ENCODE peak calls at places on chromosomes 3 and 15, in ten cellular contexts. N is neural crest cell, F is endothelial cell, K is LHCN-M2, R is T follicular helper cell, E is posterior cingulate gyrus, M is MV-4-11, U is ureter, I is T-cell, O is astrocyte of the spinal cord. W is an unnamed sample.

GRCh38 chr15:77599899-77600298 is 32.8 kb downstream of the LINGO1 start:
- DNase-seq in N (no peak), F (no peak), K (peak), R (no peak), E (no peak), M (peak), U (no peak), I (no peak), O (no peak), W (no peak)

GRCh38 chr3:34183581-34184313 is 385.3 kb downstream of the PDCD6IP start:
- DNase-seq in N (no peak), F (no peak), K (no peak), R (no peak), E (no peak), M (no peak), U (no peak), I (no peak), O (no peak), W (no peak)

GRCh38 chr3:9945358-9945757 is 6.8 kb downstream of the PRRT3 start:
- DNase-seq in N (no peak), F (no peak), K (no peak), R (no peak), E (no peak), M (no peak), U (no peak), I (no peak), O (no peak), W (no peak)

GRCh38 chr3:86147119-86147518 is 843.8 kb downstream of the VGLL3 start:
- DNase-seq in N (no peak), F (no peak), K (no peak), R (no peak), E (no peak), M (no peak), U (no peak), I (no peak), O (no peak), W (no peak)

GRCh38 chr15:80468776-80469175 is 64.6 kb downstream of the ARNT2 start:
- DNase-seq in N (no peak), F (no peak), K (no peak), R (no peak), E (no peak), M (no peak), U (no peak), I (no peak), O (no peak), W (no peak)

GRCh38 chr3:12993623-12994356 is 79.4 kb downstream of the IQSEC1 start:
- DNase-seq in N (peak), F (peak), K (no peak), R (no peak), E (peak), M (no peak), U (no peak), I (no peak), O (peak), W (no peak)

GRCh38 chr3:195549931-195550519 is 6.9 kb upstream of the PPP1R2 start:
- DNase-seq in N (no peak), F (no peak), K (no peak), R (peak), E (no peak), M (no peak), U (no peak), I (peak), O (no peak), W (peak)

GRCh38 chr3:115321396-115321795 is 174.3 kb upstream of the ZBTB20 start:
- DNase-seq in N (no peak), F (no peak), K (peak), R (no peak), E (no peak), M (no peak), U (no peak), I (no peak), O (peak), W (no peak)

GRCh38 chr3:8882617-8883016 is 80.7 kb downstream of the RAD18 start:
- DNase-seq in N (no peak), F (no peak), K (no peak), R (no peak), E (no peak), M (no peak), U (no peak), I (no peak), O (no peak), W (no peak)

GRCh38 chr3:146160233-146160963 is 586 bp downstream of the PLOD2 start:
- DNase-seq in N (peak), F (peak), K (peak), R (no peak), E (peak), M (no peak), U (peak), I (no peak), O (peak), W (no peak)

GRCh38 chr3:69143055-69143454 is 20.7 kb upstream of the LMOD3 start:
- DNase-seq in N (no peak), F (no peak), K (no peak), R (no peak), E (no peak), M (no peak), U (no peak), I (no peak), O (no peak), W (no peak)

GRCh38 chr3:158103956-158104338 is 2.3 kb downstream of the SHOX2 start:
- DNase-seq in N (no peak), F (no peak), K (no peak), R (no peak), E (no peak), M (no peak), U (no peak), I (no peak), O (no peak), W (no peak)

GRCh38 chr3:128297401-128298138 is 144.3 kb downstream of the EEFSEC start:
- DNase-seq in N (no peak), F (no peak), K (no peak), R (no peak), E (no peak), M (no peak), U (peak), I (no peak), O (no peak), W (no peak)

GRCh38 chr3:159733194-159733860 is 255.3 kb upstream of the IL12A start:
- DNase-seq in N (no peak), F (no peak), K (peak), R (no peak), E (no peak), M (no peak), U (no peak), I (no peak), O (peak), W (no peak)

W was measured in T-helper 9 cell.